ENCODE peak calls at places on chromosomes 2 and 18, in eight cellular contexts. F, R, M, X, Y, A, S and P are unnamed samples.
A peak's percentile ranks its signal among the peaks of the same experiment; 100 is the strongest.

GRCh38 chr2:105961599-105962146 is 217.0 kb downstream of the NCK2 start:
- DNase-seq in F (no peak), R (no peak), M (peak; percentile 38), X (no peak), Y (no peak), A (peak; percentile 54), S (no peak), P (no peak)

GRCh38 chr2:70679244-70679643 is 88.8 kb downstream of the ADD2 start:
- DNase-seq in F (no peak), R (peak; percentile 22), M (peak; percentile 6), X (no peak), Y (no peak), A (no peak), S (no peak), P (no peak)

GRCh38 chr2:192669505-192670082 is 474.9 kb upstream of the TMEFF2 start:
- DNase-seq in F (no peak), R (no peak), M (no peak), X (no peak), Y (no peak), A (no peak), S (no peak), P (no peak)

GRCh38 chr18:44214396-44214795 is 466.3 kb upstream of the SETBP1 start:
- DNase-seq in F (no peak), R (no peak), M (no peak), X (no peak), Y (no peak), A (no peak), S (no peak), P (no peak)

GRCh38 chr2:159285433-159285832 is 1.1 kb downstream of the WDSUB1 start:
- DNase-seq in F (no peak), R (no peak), M (no peak), X (no peak), Y (no peak), A (no peak), S (no peak), P (no peak)

GRCh38 chr2:85438291-85439110 is 20.0 kb downstream of the SH2D6 start:
- DNase-seq in F (no peak), R (peak; percentile 55), M (no peak), X (no peak), Y (no peak), A (no peak), S (no peak), P (no peak)

GRCh38 chr2:45330617-45331016 is 280.4 kb downstream of the SRBD1 start:
- DNase-seq in F (peak; percentile 59), R (peak; percentile 85), M (no peak), X (no peak), Y (peak; percentile 88), A (no peak), S (no peak), P (peak; percentile 12)

GRCh38 chr2:226845717-226846116 is 9.9 kb downstream of the RHBDD1 start:
- DNase-seq in F (no peak), R (no peak), M (no peak), X (no peak), Y (no peak), A (no peak), S (no peak), P (no peak)

GRCh38 chr2:173947131-173947530 is 18.0 kb downstream of the SP3 start:
- DNase-seq in F (no peak), R (no peak), M (no peak), X (no peak), Y (no peak), A (no peak), S (no peak), P (no peak)

GRCh38 chr18:60047556-60047955 is 147.8 kb downstream of the PMAIP1 start:
- DNase-seq in F (no peak), R (peak; percentile 54), M (no peak), X (no peak), Y (peak; percentile 45), A (no peak), S (no peak), P (peak; percentile 34)

GRCh38 chr2:238974061-238974460 is 126.2 kb downstream of the TWIST2 start:
- DNase-seq in F (peak; percentile 84), R (peak; percentile 83), M (no peak), X (no peak), Y (peak; percentile 76), A (no peak), S (no peak), P (peak; percentile 24)

GRCh38 chr2:8475349-8476045 is 206.4 kb upstream of the ID2 start:
- DNase-seq in F (no peak), R (no peak), M (no peak), X (peak; percentile 45), Y (peak; percentile 46), A (peak; percentile 40), S (no peak), P (no peak)

GRCh38 chr2:8465560-8465959 is 216.3 kb upstream of the ID2 start:
- DNase-seq in F (no peak), R (no peak), M (no peak), X (no peak), Y (no peak), A (no peak), S (no peak), P (no peak)

GRCh38 chr2:8472545-8473361 is 209.1 kb upstream of the ID2 start:
- DNase-seq in F (no peak), R (no peak), M (no peak), X (no peak), Y (no peak), A (no peak), S (no peak), P (no peak)

GRCh38 chr2:8469709-8470493 is 212.0 kb upstream of the ID2 start:
- DNase-seq in F (no peak), R (no peak), M (no peak), X (no peak), Y (peak; percentile 31), A (no peak), S (no peak), P (no peak)
- H3K27me3 ChIP-seq in F (no peaks in the 10 kb centered on the region), R (no peaks in the 10 kb centered on the region), M (no peaks in the 10 kb centered on the region), X (no peaks in the 10 kb centered on the region), Y (no peaks in the 10 kb centered on the region), A (no peaks in the 10 kb centered on the region), S (peaks cover 43% of the 10 kb centered on the region), P (no peaks in the 10 kb centered on the region)

GRCh38 chr2:98087447-98088065 is 589 bp downstream of the VWA3B start:
- DNase-seq in F (peak; percentile 57), R (peak; percentile 9), M (no peak), X (no peak), Y (no peak), A (no peak), S (no peak), P (no peak)

GRCh38 chr2:98084869-98085238 is 2.1 kb upstream of the VWA3B start:
- DNase-seq in F (no peak), R (no peak), M (no peak), X (no peak), Y (no peak), A (no peak), S (no peak), P (no peak)

GRCh38 chr2:98086491-98087446 is at the start of gene VWA3B:
- DNase-seq in F (peak; percentile 36), R (peak; percentile 73), M (peak; percentile 87), X (peak; percentile 90), Y (peak; percentile 86), A (peak; percentile 94), S (peak; percentile 31), P (peak; percentile 78)

GRCh38 chr2:98084151-98084868 is 2.7 kb upstream of the VWA3B start:
- DNase-seq in F (no peak), R (no peak), M (no peak), X (no peak), Y (no peak), A (no peak), S (no peak), P (no peak)

DNA sequence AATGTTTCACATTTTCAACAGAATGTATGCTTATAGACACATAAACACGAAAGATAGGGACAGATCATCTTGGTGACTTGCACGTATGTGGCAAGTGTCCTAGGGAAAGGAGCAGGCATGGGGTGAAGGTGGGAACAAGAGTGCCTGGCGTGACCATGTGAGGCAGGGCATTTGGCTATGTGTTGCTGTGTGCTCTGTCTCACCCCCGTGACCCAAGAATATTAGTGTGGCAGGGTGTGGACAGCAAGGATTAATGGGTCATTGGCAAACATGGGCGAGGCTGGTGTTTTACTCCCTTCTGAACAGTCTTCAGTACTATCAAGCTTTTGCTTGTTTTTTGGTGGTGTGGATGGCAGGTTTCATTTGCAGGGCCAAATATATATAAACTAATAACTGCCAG is 1.3 kb upstream of the VWA3B start:
- DNase-seq in F (no peak), R (no peak), M (no peak), X (no peak), Y (peak; percentile 6), A (no peak), S (no peak), P (no peak)
- H4K20me1 ChIP-seq in F (no peaks in the 10 kb centered on the region), R (no peaks in the 10 kb centered on the region), M (no peaks in the 10 kb centered on the region), X (no peaks in the 10 kb centered on the region), Y (no peaks in the 10 kb centered on the region), A (no peaks in the 10 kb centered on the region), S (no peaks in the 10 kb centered on the region), P (no peaks in the 10 kb centered on the region)

GRCh38 chr2:207219716-207220414 is 54.1 kb upstream of the KLF7 start:
- DNase-seq in F (peak; percentile 86), R (peak; percentile 90), M (no peak), X (no peak), Y (peak; percentile 93), A (peak; percentile 21), S (no peak), P (peak; percentile 60)
- H2AFZ ChIP-seq in F (no peak overlapping the region), R (no peak overlapping the region), M (no peak overlapping the region), X (peak overlapping the region; percentile 66), Y (no peak overlapping the region), A (peak overlapping the region; percentile 61), S (no peak overlapping the region), P (peak overlapping the region; percentile 13)

GRCh38 chr2:218887079-218887478 is 6.4 kb downstream of the WNT10A start:
- DNase-seq in F (no peak), R (no peak), M (no peak), X (no peak), Y (no peak), A (no peak), S (no peak), P (no peak)

GRCh38 chr2:218886461-218886947 is 5.9 kb downstream of the WNT10A start:
- DNase-seq in F (no peak), R (no peak), M (no peak), X (peak; percentile 45), Y (no peak), A (no peak), S (no peak), P (no peak)

GRCh38 chr2:218890369-218890768 is 9.7 kb downstream of the WNT10A start:
- DNase-seq in F (no peak), R (no peak), M (no peak), X (no peak), Y (no peak), A (no peak), S (no peak), P (no peak)

GRCh38 chr2:218889937-218890336 is 9.3 kb downstream of the WNT10A start:
- DNase-seq in F (no peak), R (no peak), M (no peak), X (no peak), Y (no peak), A (no peak), S (no peak), P (no peak)

GRCh38 chr2:218888341-218888740 is 7.7 kb downstream of the WNT10A start:
- DNase-seq in F (no peak), R (no peak), M (no peak), X (no peak), Y (no peak), A (no peak), S (no peak), P (no peak)
- H3K27me3 ChIP-seq in F (peaks cover 26% of the 10 kb centered on the region), R (peaks cover 7% of the 10 kb centered on the region), M (peaks cover 75% of the 10 kb centered on the region), X (peaks cover 100% of the 10 kb centered on the region), Y (no peaks in the 10 kb centered on the region), A (peaks cover 98% of the 10 kb centered on the region), S (peaks cover 61% of the 10 kb centered on the region), P (no peaks in the 10 kb centered on the region)